ENCODE peak calls at places on chromosomes 5 and 9, in six cellular contexts. M, N, V, Y, G and I are unnamed samples.

GRCh38 chr5:56083286-56083854 is 88.6 kb upstream of the IL6ST start:
- DNase-seq in N (no peak), Y (no peak), G (no peak), M (no peak), V (no peak), I (no peak)

GRCh38 chr5:173123416-173123815 is 20.9 kb upstream of the BNIP1 start:
- DNase-seq in N (no peak), M (peak), G (no peak), Y (peak), V (no peak), I (no peak)

GRCh38 chr9:105138306-105138801 is 106.1 kb upstream of the SLC44A1 start:
- DNase-seq in Y (peak), N (peak), V (no peak), G (no peak), M (no peak), I (peak)

GRCh38 chr9:105637787-105638395 is 24.4 kb upstream of the TAL2 start:
- DNase-seq in Y (no peak), V (no peak), G (no peak), M (peak), N (no peak), I (no peak)

GRCh38 chr5:38404667-38405276 is 146.4 kb downstream of the EGFLAM start:
- DNase-seq in G (peak), Y (no peak), N (peak), V (peak), M (no peak), I (peak)

GRCh38 chr5:83752700-83753099 is 32.0 kb upstream of the HAPLN1 start:
- DNase-seq in M (no peak), G (no peak), V (no peak), N (no peak), Y (no peak), I (no peak)

GRCh38 chr9:89702401-89702800 is 97.6 kb downstream of the GADD45G start:
- DNase-seq in Y (peak), N (no peak), G (no peak), M (no peak), V (no peak), I (peak)

GRCh38 chr5:116237917-116238502 is 153.2 kb downstream of the COMMD10 start:
- DNase-seq in V (no peak), M (no peak), G (no peak), Y (peak), N (no peak), I (peak)

GRCh38 chr9:98361645-98362044 is 106.2 kb upstream of the TBC1D2 start:
- DNase-seq in Y (no peak), V (no peak), M (no peak), G (no peak), N (no peak), I (no peak)

GRCh38 chr9:98356953-98357352 is 101.5 kb upstream of the TBC1D2 start:
- DNase-seq in Y (no peak), G (no peak), N (no peak), M (peak), V (no peak), I (no peak)

GRCh38 chr9:98357921-98358535 is 102.6 kb upstream of the TBC1D2 start:
- DNase-seq in V (no peak), N (no peak), Y (no peak), G (no peak), M (peak), I (no peak)

GRCh38 chr9:98360176-98360708 is 104.8 kb upstream of the TBC1D2 start:
- DNase-seq in V (no peak), G (no peak), M (no peak), N (no peak), Y (no peak), I (no peak)

DNA sequence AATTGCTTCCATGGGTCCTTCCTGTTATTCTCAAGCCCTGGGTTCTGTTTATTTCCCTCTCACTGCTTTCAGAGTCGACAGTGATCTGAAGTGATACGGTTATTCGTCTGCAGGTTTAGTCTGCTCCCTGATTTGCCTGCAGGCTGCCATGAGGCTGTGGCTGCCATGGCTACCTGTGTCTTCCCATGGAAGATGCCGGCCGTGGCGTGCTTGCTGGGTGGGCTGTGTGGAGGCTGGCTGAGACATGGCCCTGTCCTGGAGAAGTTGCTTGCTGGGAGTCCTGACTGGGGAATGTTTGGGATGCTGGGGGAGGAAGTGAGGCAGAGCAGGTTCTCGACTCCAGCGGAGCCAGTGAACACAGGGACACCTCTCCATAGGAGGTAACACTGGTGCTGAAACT is 104.1 kb upstream of the TBC1D2 start:
- DNase-seq in N (no peak), M (no peak), Y (no peak), G (no peak), V (no peak), I (no peak)
- H2AFZ ChIP-seq in N (no peak), M (peak), Y (no peak), G (no peak), V (no peak), I (no peak)

GRCh38 chr5:33444542-33444941 is 3.8 kb downstream of the TARS1 start:
- DNase-seq in Y (no peak), M (no peak), V (no peak), N (no peak), G (no peak), I (no peak)

GRCh38 chr5:33438996-33439395 is 1.8 kb upstream of the TARS1 start:
- DNase-seq in V (no peak), Y (no peak), G (no peak), N (no peak), M (no peak), I (no peak)

GRCh38 chr5:33439905-33440481 is 772 bp upstream of the TARS1 start:
- DNase-seq in V (no peak), Y (no peak), M (no peak), G (no peak), N (no peak), I (no peak)

GRCh38 chr5:33441241-33441844 is 578 bp downstream of the TARS1 start:
- DNase-seq in V (no peak), M (peak), Y (no peak), G (no peak), N (no peak), I (peak)

GRCh38 chr5:33440482-33441240 is at the start of gene TARS1:
- DNase-seq in M (peak), Y (peak), G (peak), N (peak), V (peak), I (peak)
- H2BK5ac ChIP-seq in M (peak), Y (peak), G (peak), N (peak), V (no peak), I (peak)

DNA sequence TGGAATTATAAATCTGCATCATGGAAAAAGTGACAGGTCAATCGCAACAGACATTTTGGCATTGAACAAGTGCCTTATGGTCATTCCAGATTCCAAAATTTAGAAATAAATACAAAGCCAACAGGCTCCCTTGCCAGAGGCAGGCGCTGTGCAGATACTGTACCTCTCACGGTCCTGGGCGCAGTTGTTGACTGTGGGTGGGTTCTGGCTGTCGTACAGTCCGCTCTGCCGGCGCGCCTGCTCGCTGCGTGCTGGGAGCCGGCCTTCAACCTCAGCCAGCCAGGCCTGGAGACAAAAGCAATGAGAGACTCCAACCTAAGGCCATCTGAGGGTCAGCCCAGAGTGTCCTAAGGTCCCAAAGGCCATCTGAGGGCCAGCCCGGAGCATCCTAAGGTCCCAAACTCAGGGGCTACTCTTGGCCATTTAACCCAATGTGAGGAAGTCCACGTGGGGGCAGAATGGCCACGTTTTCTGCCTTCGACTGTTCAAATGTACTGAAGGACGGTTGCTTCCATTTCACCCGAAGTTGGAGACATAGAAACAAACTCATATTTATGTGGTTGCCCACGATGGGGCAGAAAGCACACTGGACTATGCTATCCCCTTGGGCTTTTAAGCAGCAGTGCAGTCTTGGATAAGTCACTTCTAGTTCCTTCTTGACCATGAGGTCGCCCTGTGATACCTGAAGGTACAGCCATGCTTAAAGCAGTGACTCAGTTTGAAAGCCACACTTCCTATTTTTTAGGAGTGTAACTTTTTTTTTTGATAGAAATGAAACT is 65.2 kb downstream of the USP20 start:
- DNase-seq in M (no peak), V (no peak), N (no peak), G (no peak), Y (no peak), I (no peak)
- H3K27ac ChIP-seq in M (no peak), V (no peak), N (no peak), G (no peak), Y (no peak), I (no peak)

GRCh38 chr5:40680741-40681350 is 1.1 kb downstream of the PTGER4 start:
- DNase-seq in N (peak), M (no peak), V (no peak), G (peak), Y (peak), I (no peak)

GRCh38 chr5:40678021-40678939 is 1.4 kb upstream of the PTGER4 start:
- DNase-seq in V (no peak), G (no peak), N (no peak), M (no peak), Y (peak), I (peak)

GRCh38 chr5:40681351-40682311 is 1.9 kb downstream of the PTGER4 start:
- DNase-seq in V (no peak), Y (peak), M (no peak), N (peak), G (peak), I (no peak)

GRCh38 chr5:40679071-40679997 is at the start of gene PTGER4:
- DNase-seq in Y (peak), G (peak), V (peak), N (peak), M (peak), I (peak)

DNA sequence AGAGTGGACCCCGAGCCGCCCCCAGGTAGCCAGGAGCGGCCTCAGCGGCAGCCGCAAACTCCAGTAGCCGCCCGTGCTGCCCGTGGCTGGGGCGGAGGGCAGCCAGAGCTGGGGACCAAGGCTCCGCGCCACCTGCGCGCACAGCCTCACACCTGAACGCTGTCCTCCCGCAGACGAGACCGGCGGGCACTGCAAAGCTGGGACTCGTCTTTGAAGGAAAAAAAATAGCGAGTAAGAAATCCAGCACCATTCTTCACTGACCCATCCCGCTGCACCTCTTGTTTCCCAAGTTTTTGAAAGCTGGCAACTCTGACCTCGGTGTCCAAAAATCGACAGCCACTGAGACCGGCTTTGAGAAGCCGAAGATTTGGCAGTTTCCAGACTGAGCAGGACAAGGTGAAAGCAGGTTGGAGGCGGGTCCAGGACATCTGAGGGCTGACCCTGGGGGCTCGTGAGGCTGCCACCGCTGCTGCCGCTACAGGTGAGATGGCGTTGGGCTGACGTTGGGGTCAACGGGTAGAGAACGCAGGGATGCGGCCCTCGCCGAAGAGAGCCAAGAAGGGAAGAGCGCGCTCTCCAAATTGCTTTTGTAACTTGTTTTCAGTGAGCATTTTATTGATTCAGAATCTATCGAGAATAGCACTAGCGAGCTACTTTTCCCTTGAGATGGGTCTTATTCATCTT is 425 bp downstream of the PTGER4 start:
- DNase-seq in Y (peak), N (peak), V (no peak), M (no peak), G (no peak), I (no peak)
- H2AFZ ChIP-seq in Y (peak), N (no peak), V (peak), M (peak), G (peak), I (no peak)

GRCh38 chr5:168047669-168048111 is 243.8 kb upstream of the WWC1 start:
- DNase-seq in G (no peak), N (peak), M (no peak), V (no peak), Y (no peak), I (no peak)
- H2BK5ac ChIP-seq in G (no peak), N (no peak), M (no peak), V (no peak), Y (no peak), I (no peak)

GRCh38 chr5:138873096-138873885 is 1.8 kb downstream of the LRRTM2 start:
- DNase-seq in M (no peak), N (no peak), G (no peak), Y (no peak), V (no peak), I (no peak)

GRCh38 chr5:138873886-138874200 is 1.3 kb downstream of the LRRTM2 start:
- DNase-seq in M (no peak), N (no peak), G (no peak), Y (no peak), V (no peak), I (no peak)

GRCh38 chr5:138876811-138877210 is 1.7 kb upstream of the LRRTM2 start:
- DNase-seq in Y (no peak), N (no peak), V (no peak), M (no peak), G (no peak), I (no peak)

GRCh38 chr5:138874241-138874640 is 894 bp downstream of the LRRTM2 start:
- DNase-seq in G (no peak), N (no peak), M (peak), Y (no peak), V (no peak), I (peak)

DNA sequence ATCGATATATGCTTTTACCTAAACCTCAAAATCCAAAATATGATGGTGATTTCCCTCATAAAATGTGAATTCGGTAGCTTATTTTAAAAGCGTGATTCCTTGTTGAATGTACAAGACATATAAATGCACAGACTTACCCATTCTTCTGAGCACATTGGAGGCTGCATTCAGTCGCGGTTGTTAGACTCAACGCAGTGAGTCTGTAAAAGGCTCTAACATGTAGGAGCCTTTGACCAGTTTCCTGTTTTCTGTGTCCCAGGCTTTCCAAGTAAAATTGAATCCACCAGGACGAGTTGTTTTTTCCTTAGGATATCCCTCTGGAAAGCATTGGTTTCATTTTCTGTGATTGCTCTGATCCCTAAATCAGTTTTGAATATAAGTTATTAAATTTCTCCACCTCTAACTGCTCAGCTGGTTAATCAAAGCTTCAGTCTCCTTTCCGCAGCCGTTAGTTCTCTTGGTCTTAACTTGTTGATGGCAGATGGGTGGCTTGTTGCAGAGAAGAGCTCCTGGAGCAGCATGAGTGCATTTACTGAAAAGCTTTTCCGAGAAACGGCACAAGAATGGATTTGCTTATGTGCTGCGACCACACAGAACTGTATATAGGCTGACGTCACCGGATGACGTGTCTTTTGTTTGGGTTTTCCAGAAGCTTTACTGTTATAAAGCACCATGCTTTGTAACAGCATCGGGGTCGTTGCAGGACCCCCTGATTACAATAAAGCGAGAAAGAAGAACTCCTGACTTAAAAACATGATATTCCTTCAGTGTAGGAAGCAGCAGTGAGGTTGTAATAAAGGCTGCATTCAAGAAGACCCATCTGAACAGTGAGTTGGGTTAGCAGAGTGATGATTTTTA is at the start of gene LRRTM2:
- DNase-seq in V (no peak), Y (peak), N (no peak), M (peak), G (no peak), I (peak)
- H3K27ac ChIP-seq in V (no peak), Y (no peak), N (no peak), M (peak), G (no peak), I (no peak)

DNA sequence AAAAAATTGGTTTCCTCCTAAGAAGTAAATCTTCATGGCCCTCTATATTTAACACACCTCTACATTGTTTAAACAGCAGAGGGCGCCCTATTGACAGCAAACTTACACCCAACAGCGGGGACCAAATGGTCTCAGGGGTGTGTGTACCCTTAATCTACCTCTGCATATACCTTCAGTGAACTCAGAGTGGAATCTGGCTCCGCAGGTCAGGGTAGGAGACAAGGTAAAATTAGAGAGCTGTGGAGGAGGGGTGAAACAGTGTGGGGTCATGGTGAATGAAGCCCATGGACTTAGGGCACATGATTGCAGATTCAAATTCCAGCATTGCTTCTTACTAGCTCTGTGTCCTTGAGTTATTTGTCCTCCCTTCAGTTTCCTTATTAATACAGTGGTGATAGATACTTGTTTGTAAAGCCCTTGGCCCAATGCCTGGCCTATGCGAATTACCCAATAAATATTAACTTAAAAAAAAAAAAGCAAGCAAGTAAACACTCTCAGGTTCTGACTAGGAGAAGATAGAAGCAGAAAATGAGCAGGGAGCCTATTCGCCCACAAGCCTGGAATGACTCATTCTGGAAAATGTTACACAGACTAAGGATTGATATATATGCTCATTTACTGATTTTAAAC is 122.9 kb downstream of the CAVIN4 start:
- DNase-seq in V (peak), N (peak), Y (no peak), G (peak), M (peak), I (no peak)
- H2AFZ ChIP-seq in V (no peak), N (peak), Y (no peak), G (peak), M (no peak), I (no peak)